ENCODE peak calls at places on chromosome 14, in four cellular contexts. Y, B, M and X are unnamed samples. For H3K27me3, the result is how much of the 10 kb centered on the place peaks cover.

GRCh38 chr14:64186231-64187129 is 107.7 kb downstream of the ESR2 start:
- DNase-seq in Y (peak), B (no peak), M (peak), X (no peak)

GRCh38 chr14:30957813-30958370 is 67.6 kb upstream of the AP4S1 start:
- DNase-seq in Y (no peak), B (no peak), M (no peak), X (no peak)

GRCh38 chr14:89792489-89793366 is 161.8 kb downstream of the EFCAB11 start:
- DNase-seq in Y (no peak), B (no peak), M (no peak), X (no peak)

GRCh38 chr14:21894003-21894897 is 220.6 kb upstream of the OR4E1 start:
- DNase-seq in Y (peak), B (no peak), M (peak), X (no peak)

GRCh38 chr14:73713804-73714655 is at the start of gene PNMA1:
- DNase-seq in Y (peak), B (peak), M (peak), X (peak)

GRCh38 chr14:64536488-64537245 is 3.9 kb upstream of the HSPA2 start:
- DNase-seq in Y (no peak), B (no peak), M (peak), X (no peak)

GRCh38 chr14:20372796-20373195 is 29.4 kb downstream of the PARP2 start:
- DNase-seq in Y (no peak), B (no peak), M (no peak), X (no peak)

GRCh38 chr14:78491015-78491414 is 320.8 kb downstream of the NRXN3 start:
- DNase-seq in Y (no peak), B (no peak), M (no peak), X (no peak)

GRCh38 chr14:96117101-96117897 is 78.1 kb downstream of the C14orf132 start:
- DNase-seq in Y (no peak), B (no peak), M (no peak), X (no peak)

GRCh38 chr14:68230941-68231717 is 411.6 kb downstream of the RAD51B start:
- DNase-seq in Y (no peak), B (peak), M (peak), X (no peak)

GRCh38 chr14:100325231-100325632 is 2.1 kb downstream of the SLC25A47 start:
- DNase-seq in Y (no peak), B (no peak), M (no peak), X (no peak)

GRCh38 chr14:30756594-30756993 is 117.8 kb upstream of the COCH start:
- DNase-seq in Y (no peak), B (no peak), M (no peak), X (no peak)

GRCh38 chr14:75519826-75520692 is 2.2 kb upstream of the BATF start:
- DNase-seq in Y (no peak), B (no peak), M (no peak), X (no peak)

GRCh38 chr14:68976160-68977067 is 2.7 kb downstream of the ACTN1 start:
- DNase-seq in Y (peak), B (peak), M (no peak), X (no peak)

GRCh38 chr14:52348279-52348678 is 34.2 kb downstream of the PTGER2 start:
- DNase-seq in Y (no peak), B (no peak), M (no peak), X (no peak)

GRCh38 chr14:71654810-71655209 is 277.4 kb upstream of the RGS6 start:
- DNase-seq in Y (no peak), B (no peak), M (no peak), X (no peak)

GRCh38 chr14:76117789-76118188 is 33.9 kb upstream of the GPATCH2L start:
- DNase-seq in Y (no peak), B (no peak), M (no peak), X (no peak)

GRCh38 chr14:83867871-83868270 is 1662.1 kb upstream of the FLRT2 start:
- DNase-seq in Y (no peak), B (no peak), M (no peak), X (no peak)

GRCh38 chr14:31268216-31268615 is 60.6 kb upstream of the HECTD1 start:
- DNase-seq in Y (no peak), B (no peak), M (no peak), X (no peak)

GRCh38 chr14:95891742-95892141 is 15.1 kb downstream of the TUNAR start:
- DNase-seq in Y (no peak), B (no peak), M (no peak), X (no peak)

GRCh38 chr14:69815556-69815955 is 18.5 kb upstream of the SLC10A1 start:
- DNase-seq in Y (no peak), B (no peak), M (no peak), X (no peak)

GRCh38 chr14:101495827-101496778 is 65.2 kb upstream of the DIO3 start:
- DNase-seq in Y (peak), B (no peak), M (no peak), X (no peak)

GRCh38 chr14:65792208-65792905 is 379.8 kb downstream of the FUT8 start:
- DNase-seq in Y (no peak), B (no peak), M (no peak), X (no peak)

GRCh38 chr14:36580856-36581831 is 1.3 kb downstream of the NKX2-8 start:
- DNase-seq in Y (peak), B (peak), M (peak), X (no peak)

GRCh38 chr14:55139152-55139551 is 10.1 kb downstream of the LGALS3 start:
- DNase-seq in Y (no peak), B (no peak), M (no peak), X (no peak)

GRCh38 chr14:101232340-101233015 is 328.8 kb upstream of the DIO3 start:
- DNase-seq in Y (no peak), B (no peak), M (no peak), X (no peak)

GRCh38 chr14:76769636-76770292 is 8.5 kb downstream of the VASH1 start:
- DNase-seq in Y (no peak), B (no peak), M (no peak), X (no peak)

GRCh38 chr14:41607119-41607785 is 576 bp downstream of the LRFN5 start:
- DNase-seq in Y (no peak), B (no peak), M (peak), X (no peak)

GRCh38 chr14:41604793-41605534 is 1.7 kb upstream of the LRFN5 start:
- DNase-seq in Y (peak), B (no peak), M (peak), X (no peak)

GRCh38 chr14:41607966-41608663 is 1.4 kb downstream of the LRFN5 start:
- DNase-seq in Y (no peak), B (no peak), M (peak), X (no peak)

GRCh38 chr14:41606249-41607118 is at the start of gene LRFN5:
- DNase-seq in Y (peak), B (no peak), M (peak), X (no peak)

DNA sequence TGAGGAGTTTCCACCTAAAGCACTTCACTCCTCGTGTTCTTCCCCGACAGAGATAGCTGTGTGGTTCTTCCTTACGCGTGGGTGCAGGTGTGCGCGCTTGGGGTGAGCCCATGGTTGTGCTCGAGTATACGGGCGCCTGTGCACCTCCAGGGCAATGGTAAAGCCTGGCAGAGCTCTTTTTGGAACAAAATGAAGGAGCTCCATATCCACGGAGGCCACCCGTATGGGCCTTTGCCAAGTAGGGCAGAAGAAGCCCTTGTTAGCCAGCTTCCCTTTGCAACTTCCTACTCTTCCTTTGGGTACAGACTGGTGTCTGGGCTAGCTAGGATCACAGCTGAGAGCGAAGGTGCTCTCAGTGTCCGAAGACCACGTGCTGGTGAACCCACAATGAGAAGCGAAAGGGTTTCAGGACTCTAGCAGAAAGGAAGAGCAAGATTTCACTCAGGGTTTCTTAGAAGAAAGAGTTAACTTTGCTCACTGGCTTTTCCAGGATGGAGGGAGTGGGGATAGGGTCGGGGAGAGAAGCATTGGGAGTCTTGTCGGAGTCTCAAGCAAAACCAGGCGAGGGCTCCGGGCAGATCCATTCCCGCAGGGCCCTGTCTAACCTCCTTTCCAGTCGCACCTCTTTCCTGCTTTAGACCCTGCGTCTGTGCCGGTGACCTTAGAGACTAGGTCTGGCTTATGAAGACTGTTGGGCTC is 977 bp upstream of the LRFN5 start:
- DNase-seq in Y (peak), B (no peak), M (peak), X (no peak)
- H3K4me3 ChIP-seq in Y (peak), B (no peak), M (peak), X (no peak)

DNA sequence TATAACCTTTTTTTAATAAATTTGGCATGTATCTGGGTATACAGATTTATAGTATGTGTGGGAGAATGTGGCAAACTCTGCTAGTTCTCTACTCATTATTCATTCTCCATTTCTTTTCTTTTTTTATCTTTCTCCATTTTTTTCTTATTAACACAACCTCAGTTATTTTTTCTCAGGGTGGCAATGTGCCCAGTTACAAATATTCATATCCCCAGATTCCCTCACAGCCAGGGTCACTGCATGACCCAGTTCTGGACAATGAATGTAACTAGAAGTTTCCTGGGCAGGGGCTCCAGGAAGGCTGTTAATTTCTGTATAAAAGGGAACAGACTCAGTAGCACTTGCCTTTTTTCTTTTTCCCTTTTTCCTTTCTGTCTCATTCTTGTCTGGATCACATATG is 95.6 kb downstream of the VCPKMT start:
- DNase-seq in Y (no peak), B (peak), M (no peak), X (no peak)
- TF ChIP-seq CTCF in Y (no peak), B (no peak), M (no peak), X (no peak)

DNA sequence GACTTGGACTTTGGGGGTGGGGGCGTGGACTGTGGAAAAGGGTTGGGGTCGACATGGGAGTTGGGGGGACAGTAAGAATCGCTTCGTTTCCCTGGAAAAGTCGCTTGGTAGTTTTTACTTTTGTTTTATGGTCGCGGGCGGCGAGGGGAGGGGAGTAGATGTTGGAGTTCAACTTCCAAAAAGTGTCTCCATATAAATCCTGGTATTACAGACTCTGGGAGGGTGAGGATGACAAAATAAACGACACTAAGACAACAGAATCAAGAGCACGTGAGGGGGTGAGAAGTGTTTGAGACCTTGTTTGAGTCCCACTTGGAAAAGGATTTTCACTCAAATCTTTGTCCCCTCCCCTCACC is 650 bp upstream of the BCL11B start:
- DNase-seq in Y (no peak), B (no peak), M (no peak), X (no peak)
- H3K27me3 ChIP-seq in Y (under half), B (half or more), M (under half), X (under half)

GRCh38 chr14:23307687-23308644 is 1.3 kb downstream of the BCL2L2 start:
- DNase-seq in Y (no peak), B (no peak), M (no peak), X (no peak)
- H3K4me3 ChIP-seq in Y (peak), B (peak), M (peak), X (peak)

DNA sequence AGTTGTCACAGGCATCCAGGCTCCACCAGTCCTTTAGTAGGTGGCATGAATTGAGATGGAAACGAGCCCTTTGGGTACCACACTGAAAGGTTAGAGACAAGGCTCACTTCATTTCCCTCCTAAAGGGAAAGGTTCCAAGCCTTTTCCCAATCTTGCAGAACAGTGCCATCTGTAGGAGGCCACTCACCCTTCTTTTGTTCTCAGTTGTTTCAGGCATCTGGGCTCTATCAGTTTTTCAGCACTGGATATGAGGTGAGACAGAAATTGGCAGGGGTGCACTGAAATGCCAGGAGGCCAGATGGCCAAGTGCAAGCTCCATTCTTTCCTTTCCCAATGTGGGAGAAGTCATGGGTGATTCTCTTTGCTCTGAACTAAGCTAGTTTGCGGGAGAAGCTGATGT is 15.2 kb downstream of the FBXO33 start:
- DNase-seq in Y (no peak), B (peak), M (peak), X (no peak)
- TF ChIP-seq CTCF in Y (no peak), B (peak), M (peak), X (no peak)

GRCh38 chr14:33902363-33902762 is 48.5 kb downstream of the EGLN3 start:
- DNase-seq in Y (no peak), B (no peak), M (no peak), X (peak)
- H3K27me3 ChIP-seq in Y (under half), B (under half), M (under half), X (under half)

DNA sequence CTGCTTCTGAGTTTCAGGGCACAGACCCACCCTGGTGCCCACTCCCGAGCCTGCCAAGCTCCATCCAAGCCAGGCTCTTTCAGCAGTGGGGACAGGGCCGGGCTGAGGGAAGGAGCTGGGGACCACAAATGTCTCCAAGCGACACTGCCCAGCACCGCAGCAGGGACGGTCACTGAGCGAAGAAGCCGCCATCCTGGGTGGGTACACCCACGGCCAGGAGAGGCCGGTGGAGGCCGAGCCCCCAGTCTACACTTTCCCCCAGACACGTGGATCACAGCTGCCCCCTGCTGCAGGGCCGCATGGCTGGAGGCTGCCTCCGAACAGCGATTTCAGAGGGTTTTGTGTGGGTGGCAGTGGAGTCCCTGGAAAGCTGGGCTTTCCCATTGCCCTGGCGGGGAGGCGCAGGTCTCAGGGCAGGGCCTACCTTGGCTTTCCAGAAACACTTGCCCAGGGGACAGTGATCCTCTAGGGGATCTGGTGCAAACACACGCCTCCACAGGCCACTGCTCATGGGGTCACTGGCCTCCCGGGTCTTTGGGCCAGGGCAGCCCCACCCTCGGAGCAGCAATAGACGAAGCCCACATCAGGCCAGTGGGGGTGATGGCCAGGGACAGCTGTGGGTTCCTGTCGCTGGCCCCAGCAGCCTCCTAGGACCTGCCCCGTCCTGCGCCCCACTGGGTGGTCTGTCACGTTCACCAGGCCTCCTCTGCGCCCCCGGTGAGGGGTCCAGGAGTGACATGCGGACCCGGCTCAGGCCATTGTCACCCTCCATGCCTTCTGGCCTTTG is 1.2 kb upstream of the GPR132 start:
- DNase-seq in Y (no peak), B (no peak), M (no peak), X (peak)
- H3K4me3 ChIP-seq in Y (no peak), B (no peak), M (no peak), X (peak)

DNA sequence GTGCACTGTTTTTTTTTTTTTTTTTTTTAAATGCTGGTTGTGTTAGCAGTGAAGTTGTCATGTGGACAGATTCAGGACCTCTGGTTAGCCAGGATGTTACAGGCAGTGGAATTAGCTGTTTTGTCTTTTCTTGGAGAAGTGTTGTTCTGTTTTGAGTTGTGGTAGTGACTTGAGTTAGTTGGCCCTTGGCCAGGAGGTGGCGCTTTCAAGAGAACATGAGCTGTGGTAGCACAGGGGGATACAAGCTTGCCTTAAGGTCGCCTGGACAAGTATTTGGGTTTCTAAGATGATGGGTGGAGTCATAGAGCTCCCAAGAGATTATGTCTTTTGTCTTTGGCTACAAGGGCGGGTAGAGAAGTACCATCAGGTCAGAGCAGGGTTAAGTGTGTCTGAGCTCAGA is 33.3 kb upstream of the CCDC198 start:
- DNase-seq in Y (no peak), B (no peak), M (peak), X (no peak)
- TF ChIP-seq CTCF in Y (no peak), B (no peak), M (peak), X (no peak)